ENCODE peak calls at places on chromosomes 1 and 21, in seven cellular contexts. F is HT-29; Z is activated T-helper 1 cell treated with Interleukin-2 at 50 U/mL for 16 hours; Y is heart left ventricle; H is GM12865; J is DMS79; V is activated CD4-positive, alpha-beta T cell treated with anti-CD3 and anti-CD28 coated beads, Interleukin-2, amount 10 ng/mL, durations not matched to agents 24 days and 14 days. X is an unnamed sample.

GRCh38 chr1:93036672-93037071 is 42.4 kb upstream of the MTF2 start:
- DNase-seq in F (no peak), Z (no peak), Y (no peak), H (no peak), J (no peak), V (no peak), X (no peak)

GRCh38 chr1:63557365-63557987 is 34.2 kb downstream of the EFCAB7 start:
- DNase-seq in F (peak), Z (no peak), Y (no peak), H (peak), J (no peak), V (peak), X (peak)

GRCh38 chr1:233523047-233523446 is 90.9 kb upstream of the KCNK1 start:
- DNase-seq in F (no peak), Z (no peak), Y (no peak), H (no peak), J (no peak), V (no peak), X (no peak)

GRCh38 chr1:9340172-9340854 is 47.6 kb downstream of the SPSB1 start:
- DNase-seq in F (no peak), Z (no peak), Y (no peak), H (no peak), J (no peak), V (no peak), X (no peak)

GRCh38 chr1:64847666-64848065 is 102.8 kb downstream of the RAVER2 start:
- DNase-seq in F (no peak), Z (no peak), Y (no peak), H (no peak), J (no peak), V (no peak), X (no peak)

GRCh38 chr21:37503848-37504467 is 137.4 kb downstream of the DYRK1A start:
- DNase-seq in F (no peak), Z (no peak), Y (no peak), H (no peak), J (no peak), V (no peak), X (peak)

GRCh38 chr1:214292317-214292716 is 11.4 kb downstream of the SMYD2 start:
- DNase-seq in F (no peak), Z (no peak), Y (no peak), H (no peak), J (no peak), V (no peak), X (no peak)

GRCh38 chr1:29706936-29707335 is 470.6 kb downstream of the PTPRU start:
- DNase-seq in F (no peak), Z (no peak), Y (no peak), H (peak), J (peak), V (peak), X (no peak)

GRCh38 chr21:38643404-38644023 is 145.2 kb upstream of the ERG start:
- DNase-seq in F (no peak), Z (no peak), Y (no peak), H (no peak), J (no peak), V (no peak), X (no peak)

GRCh38 chr1:184974086-184974836 is at the start of gene NIBAN1:
- DNase-seq in F (peak), Z (peak), Y (peak), H (peak), J (peak), V (peak), X (no peak)

GRCh38 chr1:110144366-110144765 is 5.9 kb upstream of the SLC6A17 start:
- DNase-seq in F (no peak), Z (no peak), Y (no peak), H (no peak), J (no peak), V (no peak), X (no peak)

GRCh38 chr1:110171134-110171733 is 20.9 kb downstream of the SLC6A17 start:
- DNase-seq in F (no peak), Z (no peak), Y (no peak), H (no peak), J (peak), V (no peak), X (no peak)

GRCh38 chr1:151131832-151132675 is 14.4 kb downstream of the SEMA6C start:
- DNase-seq in F (no peak), Z (no peak), Y (no peak), H (no peak), J (no peak), V (no peak), X (no peak)

GRCh38 chr1:229260297-229260696 is 10.6 kb upstream of the RAB4A start:
- DNase-seq in F (no peak), Z (no peak), Y (no peak), H (no peak), J (no peak), V (no peak), X (no peak)

GRCh38 chr1:27638047-27638734 is 3.2 kb upstream of the FGR start:
- DNase-seq in F (no peak), Z (no peak), Y (no peak), H (no peak), J (no peak), V (no peak), X (no peak)

GRCh38 chr1:21605012-21605715 is 64.0 kb downstream of the RAP1GAP start:
- DNase-seq in F (no peak), Z (no peak), Y (no peak), H (no peak), J (no peak), V (no peak), X (no peak)

GRCh38 chr1:5490640-5491039 is 501.6 kb downstream of the NPHP4 start:
- DNase-seq in F (no peak), Z (no peak), Y (no peak), H (no peak), J (no peak), V (no peak), X (no peak)